ENCODE peak calls at places on chromosomes 6 and 20, in six cellular contexts. One of them, this sample, is unnamed.

GRCh38 chr6:5446362-5447075 is 185.2 kb downstream of the FARS2 start:
- DNase-seq in PC-9: no peak
- DNase-seq in neural crest cell: no peak
- DNase-seq in A549: no peak
- DNase-seq in stimulated activated CD4-positive, alpha-beta T cell treated with anti-CD3 and anti-CD28 coated beads, Interleukin-1b, Interleukin-23, amount 100 ng/mL, for 48 hours: no peak
- DNase-seq in globus pallidus: no peak
- DNase-seq in this sample: no peak

GRCh38 chr20:2151805-2152727 is 50.4 kb downstream of the STK35 start:
- DNase-seq in neural crest cell: no peak
- DNase-seq in stimulated activated CD4-positive, alpha-beta T cell treated with anti-CD3 and anti-CD28 coated beads, Interleukin-1b, Interleukin-23, amount 100 ng/mL, for 48 hours: no peak
- DNase-seq in A549: peak
- DNase-seq in globus pallidus: no peak
- DNase-seq in PC-9: peak
- DNase-seq in this sample: peak

GRCh38 chr6:101000334-101000733 is 119.2 kb upstream of the ASCC3 start:
- DNase-seq in stimulated activated CD4-positive, alpha-beta T cell treated with anti-CD3 and anti-CD28 coated beads, Interleukin-1b, Interleukin-23, amount 100 ng/mL, for 48 hours: no peak
- DNase-seq in neural crest cell: no peak
- DNase-seq in PC-9: no peak
- DNase-seq in A549: no peak
- DNase-seq in globus pallidus: no peak
- DNase-seq in this sample: no peak

GRCh38 chr6:41440958-41441357 is 105.2 kb upstream of the FOXP4 start:
- DNase-seq in globus pallidus: no peak
- DNase-seq in neural crest cell: no peak
- DNase-seq in PC-9: no peak
- DNase-seq in A549: no peak
- DNase-seq in stimulated activated CD4-positive, alpha-beta T cell treated with anti-CD3 and anti-CD28 coated beads, Interleukin-1b, Interleukin-23, amount 100 ng/mL, for 48 hours: no peak
- DNase-seq in this sample: no peak

GRCh38 chr6:42441661-42442081 is 10.1 kb downstream of the TRERF1 start:
- DNase-seq in neural crest cell: no peak
- DNase-seq in globus pallidus: no peak
- DNase-seq in PC-9: no peak
- DNase-seq in stimulated activated CD4-positive, alpha-beta T cell treated with anti-CD3 and anti-CD28 coated beads, Interleukin-1b, Interleukin-23, amount 100 ng/mL, for 48 hours: peak
- DNase-seq in A549: no peak
- DNase-seq in this sample: no peak

GRCh38 chr6:16725145-16725864 is 36.0 kb downstream of the ATXN1 start:
- DNase-seq in PC-9: no peak
- DNase-seq in stimulated activated CD4-positive, alpha-beta T cell treated with anti-CD3 and anti-CD28 coated beads, Interleukin-1b, Interleukin-23, amount 100 ng/mL, for 48 hours: no peak
- DNase-seq in neural crest cell: no peak
- DNase-seq in globus pallidus: no peak
- DNase-seq in A549: no peak
- DNase-seq in this sample: no peak

GRCh38 chr6:15769471-15770088 is 106.8 kb upstream of the DTNBP1 start:
- DNase-seq in stimulated activated CD4-positive, alpha-beta T cell treated with anti-CD3 and anti-CD28 coated beads, Interleukin-1b, Interleukin-23, amount 100 ng/mL, for 48 hours: no peak
- DNase-seq in neural crest cell: no peak
- DNase-seq in globus pallidus: no peak
- DNase-seq in PC-9: no peak
- DNase-seq in A549: no peak
- DNase-seq in this sample: no peak

GRCh38 chr6:37845026-37845911 is 25.7 kb downstream of the ZFAND3 start:
- DNase-seq in stimulated activated CD4-positive, alpha-beta T cell treated with anti-CD3 and anti-CD28 coated beads, Interleukin-1b, Interleukin-23, amount 100 ng/mL, for 48 hours: no peak
- DNase-seq in PC-9: no peak
- DNase-seq in neural crest cell: no peak
- DNase-seq in globus pallidus: no peak
- DNase-seq in A549: no peak
- DNase-seq in this sample: no peak

GRCh38 chr6:138446821-138447220 is 42.8 kb downstream of the HEBP2 start:
- DNase-seq in PC-9: no peak
- DNase-seq in stimulated activated CD4-positive, alpha-beta T cell treated with anti-CD3 and anti-CD28 coated beads, Interleukin-1b, Interleukin-23, amount 100 ng/mL, for 48 hours: no peak
- DNase-seq in neural crest cell: no peak
- DNase-seq in globus pallidus: peak
- DNase-seq in A549: no peak
- DNase-seq in this sample: no peak

GRCh38 chr20:18314786-18315406 is 26.6 kb downstream of the ZNF133 start:
- DNase-seq in neural crest cell: no peak
- DNase-seq in stimulated activated CD4-positive, alpha-beta T cell treated with anti-CD3 and anti-CD28 coated beads, Interleukin-1b, Interleukin-23, amount 100 ng/mL, for 48 hours: no peak
- DNase-seq in A549: peak
- DNase-seq in PC-9: peak
- DNase-seq in globus pallidus: no peak
- DNase-seq in this sample: peak

GRCh38 chr20:2822073-2822472 is 5.9 kb downstream of the TMEM239 start:
- DNase-seq in stimulated activated CD4-positive, alpha-beta T cell treated with anti-CD3 and anti-CD28 coated beads, Interleukin-1b, Interleukin-23, amount 100 ng/mL, for 48 hours: peak
- DNase-seq in A549: no peak
- DNase-seq in PC-9: no peak
- DNase-seq in neural crest cell: no peak
- DNase-seq in globus pallidus: no peak
- DNase-seq in this sample: no peak

GRCh38 chr6:32126880-32127279 is 1.2 kb downstream of the ATF6B start:
- DNase-seq in PC-9: no peak
- DNase-seq in globus pallidus: no peak
- DNase-seq in A549: no peak
- DNase-seq in neural crest cell: no peak
- DNase-seq in stimulated activated CD4-positive, alpha-beta T cell treated with anti-CD3 and anti-CD28 coated beads, Interleukin-1b, Interleukin-23, amount 100 ng/mL, for 48 hours: no peak
- DNase-seq in this sample: no peak

GRCh38 chr20:37377346-37378081 is 31.6 kb downstream of the SRC start:
- DNase-seq in PC-9: no peak
- DNase-seq in globus pallidus: no peak
- DNase-seq in neural crest cell: no peak
- DNase-seq in A549: peak
- DNase-seq in stimulated activated CD4-positive, alpha-beta T cell treated with anti-CD3 and anti-CD28 coated beads, Interleukin-1b, Interleukin-23, amount 100 ng/mL, for 48 hours: no peak
- DNase-seq in this sample: no peak

GRCh38 chr20:41231850-41232249 is 85.7 kb downstream of the ZHX3 start:
- DNase-seq in stimulated activated CD4-positive, alpha-beta T cell treated with anti-CD3 and anti-CD28 coated beads, Interleukin-1b, Interleukin-23, amount 100 ng/mL, for 48 hours: no peak
- DNase-seq in globus pallidus: no peak
- DNase-seq in PC-9: no peak
- DNase-seq in A549: no peak
- DNase-seq in neural crest cell: no peak
- DNase-seq in this sample: no peak

GRCh38 chr6:32290886-32291450 is 67.1 kb upstream of the NOTCH4 start:
- DNase-seq in neural crest cell: no peak
- DNase-seq in PC-9: no peak
- DNase-seq in globus pallidus: no peak
- DNase-seq in A549: no peak
- DNase-seq in stimulated activated CD4-positive, alpha-beta T cell treated with anti-CD3 and anti-CD28 coated beads, Interleukin-1b, Interleukin-23, amount 100 ng/mL, for 48 hours: no peak
- DNase-seq in this sample: no peak

GRCh38 chr6:116931456-116931855 is 54.4 kb downstream of the RFX6 start:
- DNase-seq in neural crest cell: no peak
- DNase-seq in PC-9: no peak
- DNase-seq in A549: no peak
- DNase-seq in globus pallidus: no peak
- DNase-seq in stimulated activated CD4-positive, alpha-beta T cell treated with anti-CD3 and anti-CD28 coated beads, Interleukin-1b, Interleukin-23, amount 100 ng/mL, for 48 hours: no peak
- DNase-seq in this sample: no peak

GRCh38 chr6:119025793-119026192 is 52.7 kb downstream of the FAM184A start:
- DNase-seq in globus pallidus: no peak
- DNase-seq in stimulated activated CD4-positive, alpha-beta T cell treated with anti-CD3 and anti-CD28 coated beads, Interleukin-1b, Interleukin-23, amount 100 ng/mL, for 48 hours: no peak
- DNase-seq in PC-9: no peak
- DNase-seq in A549: no peak
- DNase-seq in neural crest cell: no peak
- DNase-seq in this sample: no peak

GRCh38 chr20:8454137-8454712 is 322.2 kb downstream of the PLCB1 start:
- DNase-seq in neural crest cell: no peak
- DNase-seq in A549: peak
- DNase-seq in globus pallidus: no peak
- DNase-seq in stimulated activated CD4-positive, alpha-beta T cell treated with anti-CD3 and anti-CD28 coated beads, Interleukin-1b, Interleukin-23, amount 100 ng/mL, for 48 hours: peak
- DNase-seq in PC-9: no peak
- DNase-seq in this sample: no peak

GRCh38 chr20:35991142-35991771 is 22.9 kb downstream of the CNBD2 start:
- DNase-seq in neural crest cell: no peak
- DNase-seq in PC-9: peak
- DNase-seq in A549: peak
- DNase-seq in globus pallidus: no peak
- DNase-seq in stimulated activated CD4-positive, alpha-beta T cell treated with anti-CD3 and anti-CD28 coated beads, Interleukin-1b, Interleukin-23, amount 100 ng/mL, for 48 hours: peak
- DNase-seq in this sample: peak

GRCh38 chr6:69985180-69985579 is 118.8 kb downstream of the COL19A1 start:
- DNase-seq in neural crest cell: no peak
- DNase-seq in PC-9: no peak
- DNase-seq in stimulated activated CD4-positive, alpha-beta T cell treated with anti-CD3 and anti-CD28 coated beads, Interleukin-1b, Interleukin-23, amount 100 ng/mL, for 48 hours: no peak
- DNase-seq in globus pallidus: no peak
- DNase-seq in A549: no peak
- DNase-seq in this sample: no peak

GRCh38 chr6:143248359-143248758 is 187.7 kb downstream of the AIG1 start:
- DNase-seq in neural crest cell: no peak
- DNase-seq in stimulated activated CD4-positive, alpha-beta T cell treated with anti-CD3 and anti-CD28 coated beads, Interleukin-1b, Interleukin-23, amount 100 ng/mL, for 48 hours: peak
- DNase-seq in A549: no peak
- DNase-seq in PC-9: no peak
- DNase-seq in globus pallidus: no peak
- DNase-seq in this sample: no peak

GRCh38 chr6:157273756-157274088 is 49.6 kb downstream of the TMEM242 start:
- DNase-seq in stimulated activated CD4-positive, alpha-beta T cell treated with anti-CD3 and anti-CD28 coated beads, Interleukin-1b, Interleukin-23, amount 100 ng/mL, for 48 hours: peak
- DNase-seq in globus pallidus: peak
- DNase-seq in PC-9: peak
- DNase-seq in neural crest cell: peak
- DNase-seq in A549: peak
- DNase-seq in this sample: no peak

GRCh38 chr6:141403827-141404226 is 728.9 kb upstream of the GJE1 start:
- DNase-seq in A549: no peak
- DNase-seq in stimulated activated CD4-positive, alpha-beta T cell treated with anti-CD3 and anti-CD28 coated beads, Interleukin-1b, Interleukin-23, amount 100 ng/mL, for 48 hours: no peak
- DNase-seq in PC-9: no peak
- DNase-seq in globus pallidus: no peak
- DNase-seq in neural crest cell: no peak
- DNase-seq in this sample: no peak

GRCh38 chr6:45421700-45422540 is 44.2 kb upstream of the SUPT3H start:
- DNase-seq in stimulated activated CD4-positive, alpha-beta T cell treated with anti-CD3 and anti-CD28 coated beads, Interleukin-1b, Interleukin-23, amount 100 ng/mL, for 48 hours: peak
- DNase-seq in globus pallidus: peak
- DNase-seq in A549: peak
- DNase-seq in neural crest cell: peak
- DNase-seq in PC-9: peak
- DNase-seq in this sample: peak

GRCh38 chr6:11214438-11214837 is 18.0 kb downstream of the NEDD9 start:
- DNase-seq in globus pallidus: no peak
- DNase-seq in PC-9: no peak
- DNase-seq in stimulated activated CD4-positive, alpha-beta T cell treated with anti-CD3 and anti-CD28 coated beads, Interleukin-1b, Interleukin-23, amount 100 ng/mL, for 48 hours: no peak
- DNase-seq in neural crest cell: no peak
- DNase-seq in A549: peak
- DNase-seq in this sample: no peak

GRCh38 chr6:165834613-165835259 is 171.7 kb upstream of the PDE10A start:
- DNase-seq in PC-9: no peak
- DNase-seq in neural crest cell: no peak
- DNase-seq in A549: peak
- DNase-seq in stimulated activated CD4-positive, alpha-beta T cell treated with anti-CD3 and anti-CD28 coated beads, Interleukin-1b, Interleukin-23, amount 100 ng/mL, for 48 hours: no peak
- DNase-seq in globus pallidus: peak
- DNase-seq in this sample: no peak

GRCh38 chr6:166955865-166956443 is 396 bp downstream of the RNASET2 start:
- DNase-seq in stimulated activated CD4-positive, alpha-beta T cell treated with anti-CD3 and anti-CD28 coated beads, Interleukin-1b, Interleukin-23, amount 100 ng/mL, for 48 hours: peak
- DNase-seq in neural crest cell: no peak
- DNase-seq in A549: no peak
- DNase-seq in PC-9: no peak
- DNase-seq in globus pallidus: no peak
- DNase-seq in this sample: no peak

GRCh38 chr20:58194176-58194796 is 34.2 kb downstream of the ANKRD60 start:
- DNase-seq in A549: no peak
- DNase-seq in stimulated activated CD4-positive, alpha-beta T cell treated with anti-CD3 and anti-CD28 coated beads, Interleukin-1b, Interleukin-23, amount 100 ng/mL, for 48 hours: no peak
- DNase-seq in globus pallidus: no peak
- DNase-seq in neural crest cell: no peak
- DNase-seq in PC-9: no peak
- DNase-seq in this sample: no peak